ENCODE peak calls at places on chromosomes 16 and 17, in ten cellular contexts. F is upper lobe of right lung; J is AG04450; K is neural crest cell; L is A549; Z is epithelial cell of esophagus; X is nephron progenitor cell; R is CD4-positive, alpha-beta T cell; O is progenitor cell of endocrine pancreas; E is astrocyte. Q is an unnamed sample.
A peak's percentile ranks its signal among the peaks of the same experiment; 100 is the strongest.

GRCh38 chr16:47715442-47716054 is 254.4 kb downstream of the PHKB start:
- DNase-seq in F (no peak), J (no peak), K (no peak), L (no peak), Z (no peak), X (no peak), R (no peak), O (no peak), E (peak; percentile 71), Q (no peak)

GRCh38 chr16:14307059-14307531 is 236.0 kb downstream of the MRTFB start:
- DNase-seq in F (no peak), J (no peak), K (no peak), L (no peak), Z (no peak), X (no peak), R (no peak), O (no peak), E (no peak), Q (no peak)

GRCh38 chr17:68085751-68086445 is 50.4 kb downstream of the KPNA2 start:
- DNase-seq in F (no peak), J (no peak), K (no peak), L (no peak), Z (no peak), X (no peak), R (no peak), O (no peak), E (no peak), Q (peak; percentile 23)

GRCh38 chr16:68994324-68994723 is 111.1 kb upstream of the HAS3 start:
- DNase-seq in F (no peak), J (no peak), K (no peak), L (peak; percentile 59), Z (no peak), X (no peak), R (no peak), O (no peak), E (no peak), Q (no peak)

GRCh38 chr17:79326814-79327213 is 252.2 kb downstream of the ENGASE start:
- DNase-seq in F (no peak), J (no peak), K (no peak), L (no peak), Z (no peak), X (no peak), R (no peak), O (no peak), E (no peak), Q (no peak)

GRCh38 chr16:5736209-5736608 is 638.6 kb upstream of the EEF2KMT start:
- DNase-seq in F (no peak), J (no peak), K (no peak), L (no peak), Z (no peak), X (no peak), R (no peak), O (no peak), E (no peak), Q (no peak)

GRCh38 chr17:1116602-1117001 is 63.2 kb downstream of the ABR start:
- DNase-seq in F (no peak), J (no peak), K (no peak), L (no peak), Z (no peak), X (no peak), R (no peak), O (no peak), E (no peak), Q (no peak)

GRCh38 chr16:73354426-73354825 is 306.5 kb upstream of the ZFHX3 start:
- DNase-seq in F (no peak), J (no peak), K (no peak), L (no peak), Z (no peak), X (no peak), R (no peak), O (no peak), E (no peak), Q (no peak)

DNA sequence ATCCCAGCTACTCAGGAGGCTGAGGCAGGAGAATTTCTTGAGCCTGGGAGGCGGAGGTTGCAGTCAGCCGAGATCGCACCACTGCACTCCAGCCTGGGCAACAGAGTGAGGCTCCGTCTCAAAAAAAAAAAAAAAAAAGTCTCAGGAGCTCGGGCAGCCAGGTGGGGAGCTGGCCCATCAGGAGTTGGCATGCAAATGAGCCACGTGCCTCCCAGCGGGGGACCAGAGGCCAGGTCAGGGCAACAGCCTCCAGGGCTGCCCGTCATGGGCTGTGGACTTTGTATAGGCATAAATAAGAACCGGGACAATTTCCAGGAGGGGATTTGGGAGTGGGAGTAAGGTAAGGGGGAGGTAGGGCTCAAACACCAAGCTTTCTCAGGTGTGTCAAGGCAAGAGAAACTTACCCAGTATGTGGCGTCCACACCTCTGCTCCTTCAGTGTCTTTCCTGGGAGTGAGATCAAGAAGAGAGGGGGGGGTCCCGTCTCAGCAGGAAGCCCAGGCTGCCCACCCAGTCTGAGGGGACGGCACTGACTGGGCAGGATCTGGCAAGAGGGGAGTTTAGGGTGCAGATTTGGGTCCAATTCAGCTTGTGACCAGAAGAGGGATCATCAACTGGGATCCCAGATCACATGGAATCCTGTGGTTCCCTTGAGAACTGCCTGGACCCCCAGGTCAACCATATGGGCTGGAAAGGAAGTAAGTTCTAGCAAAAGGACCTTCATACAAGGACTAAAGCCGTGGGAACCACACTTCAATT is 22.3 kb upstream of the G6PC1 start:
- DNase-seq in F (no peak), J (no peak), K (no peak), L (peak; percentile 25), Z (no peak), X (peak; percentile 55), R (no peak), O (no peak), E (no peak), Q (no peak)
- TF ChIP-seq CTCF in F (no peak), J (peak; percentile 6), K (no peak), L (no peak), Z (no peak), X (no peak), R (no peak), O (no peak), E (no peak), Q (no peak)

DNA sequence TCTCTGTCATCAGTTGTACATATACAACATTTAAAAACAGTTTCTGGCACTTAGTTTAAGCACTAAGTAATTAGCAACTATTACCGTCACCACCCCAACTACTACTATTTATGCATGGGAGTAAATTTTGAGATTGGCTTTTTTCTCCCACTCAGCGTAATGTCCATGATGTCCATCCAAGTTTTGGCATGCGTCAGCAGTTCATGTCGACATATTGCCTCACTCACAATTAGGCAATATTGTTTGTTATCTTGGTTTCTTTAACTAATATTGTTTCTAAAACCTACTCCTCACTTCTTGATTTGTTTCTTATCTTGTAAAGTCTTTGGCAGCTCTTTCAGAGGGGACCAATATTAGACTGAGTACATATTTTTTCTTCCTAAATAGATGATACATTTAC is 131.3 kb downstream of the KCNJ18 start:
- DNase-seq in F (no peak), J (no peak), K (no peak), L (no peak), Z (no peak), X (no peak), R (no peak), O (no peak), E (no peak), Q (no peak)
- TF ChIP-seq CTCF in F (no peak), J (no peak), K (no peak), L (no peak), Z (no peak), X (no peak), R (no peak), O (no peak), E (no peak), Q (no peak)

GRCh38 chr16:84049403-84050060 is 6.9 kb upstream of the SLC38A8 start:
- DNase-seq in F (peak; percentile 55), J (no peak), K (no peak), L (no peak), Z (no peak), X (no peak), R (no peak), O (no peak), E (no peak), Q (no peak)

GRCh38 chr16:84048871-84049270 is 6.3 kb upstream of the SLC38A8 start:
- DNase-seq in F (peak; percentile 48), J (no peak), K (no peak), L (no peak), Z (no peak), X (no peak), R (no peak), O (no peak), E (no peak), Q (no peak)

GRCh38 chr16:84047206-84047605 is 4.6 kb upstream of the SLC38A8 start:
- DNase-seq in F (no peak), J (no peak), K (no peak), L (no peak), Z (no peak), X (no peak), R (no peak), O (no peak), E (no peak), Q (no peak)

GRCh38 chr16:84047626-84048025 is 5.0 kb upstream of the SLC38A8 start:
- DNase-seq in F (peak; percentile 58), J (no peak), K (no peak), L (no peak), Z (no peak), X (no peak), R (no peak), O (no peak), E (no peak), Q (no peak)

DNA sequence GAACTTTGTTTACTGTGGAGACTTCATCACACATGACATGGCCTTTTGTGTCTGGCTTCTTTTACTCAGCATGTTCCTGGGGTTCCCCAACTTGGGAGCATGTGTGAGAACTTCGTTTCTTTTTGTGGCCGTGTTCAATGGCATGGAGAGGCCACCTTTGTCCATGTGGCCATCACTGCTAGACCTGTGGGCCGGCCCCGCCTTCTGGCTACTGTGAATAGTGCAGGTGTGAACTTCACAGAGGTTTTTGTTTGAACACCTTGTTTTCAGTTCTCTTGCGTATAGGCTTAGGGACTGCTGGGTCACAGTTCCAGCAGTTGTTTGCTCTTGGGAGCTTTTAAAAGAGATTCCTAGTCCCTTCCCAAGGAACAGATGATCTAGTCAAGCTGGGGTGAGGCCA is 5.7 kb upstream of the SLC38A8 start:
- DNase-seq in F (peak; percentile 59), J (no peak), K (no peak), L (peak; percentile 22), Z (peak; percentile 29), X (no peak), R (no peak), O (peak; percentile 32), E (no peak), Q (peak; percentile 11)
- TF ChIP-seq CTCF in F (no peak), J (peak; percentile 10), K (peak; percentile 47), L (no peak), Z (peak; percentile 60), X (peak; percentile 23), R (no peak), O (peak; percentile 56), E (no peak), Q (no peak)

GRCh38 chr17:42548993-42549755 is 3.5 kb upstream of the HSD17B1 start:
- DNase-seq in F (no peak), J (no peak), K (no peak), L (no peak), Z (no peak), X (no peak), R (no peak), O (no peak), E (no peak), Q (no peak)

GRCh38 chr17:42544874-42545283 is 7.8 kb upstream of the HSD17B1 start:
- DNase-seq in F (no peak), J (no peak), K (no peak), L (no peak), Z (no peak), X (no peak), R (no peak), O (no peak), E (no peak), Q (no peak)

GRCh38 chr17:42547001-42547461 is 5.7 kb upstream of the HSD17B1 start:
- DNase-seq in F (no peak), J (no peak), K (no peak), L (no peak), Z (no peak), X (no peak), R (no peak), O (no peak), E (no peak), Q (no peak)

GRCh38 chr17:42547698-42548069 is 5.0 kb upstream of the HSD17B1 start:
- DNase-seq in F (no peak), J (no peak), K (no peak), L (no peak), Z (no peak), X (no peak), R (no peak), O (no peak), E (no peak), Q (no peak)

GRCh38 chr17:42548070-42548837 is 4.5 kb upstream of the HSD17B1 start:
- DNase-seq in F (peak; percentile 93), J (no peak), K (peak; percentile 52), L (peak; percentile 90), Z (peak; percentile 90), X (peak; percentile 87), R (peak; percentile 67), O (peak; percentile 77), E (no peak), Q (peak; percentile 91)
- TF ChIP-seq CTCF in F (peak; percentile 42), J (peak; percentile 17), K (peak; percentile 63), L (peak; percentile 78), Z (peak; percentile 63), X (peak; percentile 28), R (peak; percentile 62), O (peak; percentile 67), E (peak; percentile 7), Q (peak; percentile 75)